ENCODE peak calls at places on chromosomes 3 and 15, in nine cellular contexts. Z is HFF-Myc, V is bronchial epithelial cell, A is mucosa of descending colon, S is uterus, R is lung, M is RWPE2, X is ascending aorta, N is lower leg skin. I is an unnamed sample.

GRCh38 chr3:179967622-179968021 is 69.1 kb downstream of the PEX5L start:
- DNase-seq in Z (no peak), S (no peak), N (no peak), V (no peak), X (no peak), R (no peak), A (no peak), M (no peak), I (no peak)

GRCh38 chr15:92914768-92915221 is 14.7 kb downstream of the CHD2 start:
- DNase-seq in A (no peak), N (no peak), V (peak), X (no peak), S (no peak), Z (no peak), R (no peak), M (no peak), I (no peak)

GRCh38 chr15:52730163-52730562 is 51.0 kb upstream of the ATOSA start:
- DNase-seq in N (peak), A (no peak), V (peak), Z (peak), S (no peak), R (no peak), X (no peak), M (no peak), I (no peak)

GRCh38 chr3:133384331-133385027 is 15.4 kb upstream of the BFSP2 start:
- DNase-seq in X (peak), M (no peak), V (peak), N (no peak), A (no peak), Z (no peak), R (peak), S (peak), I (peak)

GRCh38 chr15:89479173-89479572 is 17.2 kb downstream of the RHCG start:
- DNase-seq in A (no peak), V (no peak), N (no peak), M (no peak), R (no peak), Z (no peak), X (no peak), S (no peak), I (no peak)

GRCh38 chr3:69983546-69984265 is 15.8 kb upstream of the SAMMSON start:
- DNase-seq in V (no peak), Z (no peak), S (no peak), A (no peak), N (no peak), R (no peak), X (no peak), M (no peak), I (no peak)

GRCh38 chr15:57159767-57160166 is 216.5 kb upstream of the CGNL1 start:
- DNase-seq in X (no peak), R (no peak), A (no peak), M (no peak), V (no peak), N (no peak), Z (no peak), S (no peak), I (no peak)

GRCh38 chr15:98085003-98085639 is 124.6 kb downstream of the ARRDC4 start:
- DNase-seq in N (peak), V (peak), M (no peak), R (no peak), Z (peak), X (no peak), A (no peak), S (no peak), I (peak)

GRCh38 chr15:23402544-23402943 is 44.5 kb downstream of the GOLGA6L2 start:
- DNase-seq in V (no peak), M (no peak), R (no peak), X (no peak), N (no peak), A (no peak), S (no peak), Z (no peak), I (no peak)

GRCh38 chr3:127853681-127854080 is 31.4 kb upstream of the MGLL start:
- DNase-seq in Z (no peak), N (no peak), M (no peak), A (no peak), X (no peak), V (no peak), R (no peak), S (no peak), I (no peak)

GRCh38 chr3:26984601-26985000 is 362.0 kb downstream of the LRRC3B start:
- DNase-seq in Z (no peak), N (no peak), A (no peak), R (no peak), M (no peak), X (no peak), S (no peak), V (no peak), I (no peak)

GRCh38 chr3:9141903-9142302 is 107.5 kb downstream of the SRGAP3 start:
- DNase-seq in R (no peak), X (no peak), M (no peak), V (peak), A (no peak), Z (no peak), N (no peak), S (no peak), I (peak)

GRCh38 chr15:98866503-98866902 is 141.1 kb downstream of the PGPEP1L start:
- DNase-seq in Z (no peak), M (no peak), S (peak), V (peak), X (no peak), A (no peak), R (no peak), N (no peak), I (no peak)

GRCh38 chr3:9222049-9222448 is 27.4 kb downstream of the SRGAP3 start:
- DNase-seq in R (no peak), S (no peak), X (no peak), Z (no peak), A (no peak), V (no peak), N (no peak), M (no peak), I (no peak)

GRCh38 chr3:5188419-5189405 is 1.2 kb downstream of the EDEM1 start:
- DNase-seq in X (no peak), V (peak), M (no peak), S (no peak), Z (no peak), R (peak), N (no peak), A (no peak), I (no peak)

GRCh38 chr3:161069441-161070251 is 35.5 kb downstream of the B3GALNT1 start:
- DNase-seq in V (peak), R (peak), M (no peak), N (peak), Z (no peak), A (no peak), S (no peak), X (peak), I (peak)

GRCh38 chr15:70722266-70723123 is 40.9 kb downstream of the UACA start:
- DNase-seq in S (no peak), V (peak), X (no peak), Z (no peak), A (no peak), M (no peak), N (no peak), R (no peak), I (no peak)

GRCh38 chr3:116927918-116928317 is 218.3 kb downstream of the TUSC7 start:
- DNase-seq in A (no peak), N (no peak), S (no peak), R (no peak), X (no peak), M (no peak), Z (no peak), V (no peak), I (no peak)

GRCh38 chr15:57655809-57656208 is 50.7 kb upstream of the POLR2M start:
- DNase-seq in X (no peak), V (no peak), A (no peak), N (no peak), Z (no peak), R (no peak), M (no peak), S (no peak), I (no peak)

GRCh38 chr3:39189150-39189510 is 3.3 kb downstream of the XIRP1 start:
- DNase-seq in S (no peak), R (no peak), A (no peak), Z (no peak), M (no peak), X (no peak), V (no peak), N (no peak), I (no peak)
- H3K4me3 ChIP-seq in S (no peak), R (no peak), A (no peak), Z (no peak), M (no peak), X (no peak), V (no peak), N (no peak), I (no peak)

GRCh38 chr15:96701443-96701842 is 370.9 kb downstream of the NR2F2 start:
- DNase-seq in S (no peak), A (no peak), X (no peak), Z (no peak), V (no peak), M (no peak), R (no peak), N (no peak), I (no peak)
- TF ChIP-seq CTCF in S (no peak), A (no peak), X (no peak), Z (no peak), V (no peak), M (peak), R (no peak), N (no peak), I (peak)

DNA sequence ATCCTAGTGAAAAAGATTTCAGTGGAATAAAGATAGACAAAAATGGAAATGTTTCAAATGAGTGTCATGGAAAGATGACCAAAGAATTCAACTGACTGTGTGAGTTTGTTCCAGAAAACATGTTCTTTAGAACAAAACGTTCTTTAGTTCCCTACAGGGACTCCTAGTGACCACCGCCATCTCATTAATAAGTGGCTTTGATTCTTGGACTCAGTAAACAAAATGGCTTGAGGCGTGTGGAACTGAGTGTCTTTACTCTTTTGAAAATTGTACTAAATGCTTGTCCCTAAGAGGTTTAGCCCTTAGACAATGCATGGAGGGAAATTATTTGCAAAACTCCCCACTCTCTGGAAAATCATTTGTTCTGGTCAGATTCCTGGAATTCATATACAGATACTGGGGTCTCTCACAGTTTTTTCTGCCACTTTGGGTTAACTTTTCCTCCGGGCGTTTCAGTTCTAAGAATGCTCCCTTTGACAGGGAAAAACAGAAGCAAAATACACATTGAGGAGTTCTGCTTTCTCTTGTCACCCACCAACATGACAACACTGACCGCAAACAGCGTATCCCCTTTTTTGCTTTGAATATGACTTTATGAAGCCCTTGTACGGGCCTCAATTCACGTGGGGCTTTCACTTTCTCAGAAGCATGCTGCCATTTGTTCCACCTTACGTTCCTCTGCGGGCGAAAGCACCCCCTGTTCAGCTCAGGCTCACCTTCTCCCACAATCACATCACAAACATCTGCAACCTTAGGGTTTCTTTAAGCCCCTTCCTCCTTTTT is 15.3 kb upstream of the NRROS start:
- DNase-seq in M (no peak), V (no peak), A (no peak), Z (no peak), N (no peak), X (no peak), R (no peak), S (no peak), I (no peak)
- H3K4me3 ChIP-seq in M (no peak), V (no peak), A (no peak), Z (no peak), N (no peak), X (no peak), R (no peak), S (no peak), I (no peak)

GRCh38 chr3:76684946-76685345 is 355.0 kb upstream of the ROBO2 start:
- DNase-seq in Z (no peak), S (no peak), N (no peak), M (no peak), A (no peak), X (no peak), V (no peak), R (no peak), I (no peak)

GRCh38 chr3:76683256-76683655 is 356.6 kb upstream of the ROBO2 start:
- DNase-seq in R (no peak), Z (no peak), N (no peak), V (no peak), S (no peak), A (no peak), M (no peak), X (no peak), I (no peak)

DNA sequence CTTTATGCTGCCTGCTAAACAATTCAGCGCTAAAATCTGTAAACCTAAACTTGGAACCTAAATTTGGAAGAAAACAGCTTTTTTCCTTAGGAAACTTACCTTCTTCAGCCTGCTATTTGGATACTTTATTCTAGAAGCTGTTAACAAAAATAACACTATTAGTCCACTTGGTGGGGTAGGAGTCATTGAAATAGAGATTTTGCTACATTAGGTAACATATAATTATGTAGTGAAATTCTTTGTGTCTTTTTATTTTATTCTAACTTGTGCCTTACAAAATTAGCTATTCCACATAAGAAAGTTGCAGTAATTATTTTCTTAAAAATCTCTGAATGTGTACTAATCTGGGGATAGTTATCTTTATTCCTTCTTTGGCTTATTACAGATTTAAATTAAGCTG is 360.4 kb upstream of the ROBO2 start:
- DNase-seq in R (no peak), S (no peak), M (no peak), V (no peak), A (no peak), N (no peak), X (no peak), Z (no peak), I (no peak)
- TF ChIP-seq CTCF in R (no peak), S (no peak), M (peak), V (no peak), A (no peak), N (no peak), X (no peak), Z (no peak), I (no peak)

DNA sequence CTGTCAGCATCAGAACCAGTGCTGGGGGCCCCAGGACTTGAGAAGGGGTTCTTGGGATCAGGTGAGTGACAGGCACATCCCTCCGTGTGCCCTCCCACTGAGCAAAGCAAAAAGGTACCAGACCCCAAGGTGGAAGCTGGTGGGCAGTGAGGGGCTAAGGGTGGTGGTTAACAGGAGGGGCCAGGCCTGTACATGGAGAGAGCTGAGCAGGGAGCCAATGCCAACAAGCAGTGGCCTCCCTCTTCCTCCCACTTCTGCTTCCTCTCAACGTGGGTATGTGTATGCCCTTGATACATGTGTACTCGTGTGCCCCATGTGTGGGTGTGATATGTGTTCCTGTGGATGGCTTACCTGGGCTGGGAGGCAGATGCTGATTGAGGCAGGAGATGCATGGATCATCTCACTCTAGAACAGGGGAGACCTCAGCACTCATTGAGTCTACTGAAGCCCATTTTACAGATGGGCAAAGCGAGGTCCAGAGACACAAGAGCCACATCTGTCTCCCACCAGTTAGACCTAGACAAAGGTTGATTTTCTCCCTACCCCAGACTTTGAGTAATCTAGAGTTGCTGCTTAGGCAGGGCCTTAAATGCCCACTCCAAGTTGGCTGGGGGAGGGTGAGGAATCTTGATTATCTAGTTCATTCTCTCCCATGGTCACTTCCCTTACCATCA is 945 bp downstream of the VIPR1 start:
- DNase-seq in N (peak), V (no peak), X (peak), Z (no peak), M (peak), S (no peak), A (no peak), R (no peak), I (no peak)
- H3K4me3 ChIP-seq in N (peak), V (peak), X (peak), Z (no peak), M (no peak), S (no peak), A (peak), R (peak), I (no peak)